ENCODE peak calls at places on chromosomes 6 and 20, in five cellular contexts. One of them, this sample, is unnamed.

GRCh38 chr6:106146852-106147351 is 60.8 kb downstream of the PRDM1 start:
- DNase-seq in Peyer's patch: no peak
- DNase-seq in NB4: peak
- DNase-seq in cardiac fibroblast: peak
- DNase-seq in endothelial cell of umbilical vein: no peak
- DNase-seq in this sample: no peak

GRCh38 chr6:169386431-169387057 is 132.9 kb upstream of the THBS2 start:
- DNase-seq in Peyer's patch: no peak
- DNase-seq in NB4: no peak
- DNase-seq in cardiac fibroblast: no peak
- DNase-seq in endothelial cell of umbilical vein: no peak
- DNase-seq in this sample: peak

GRCh38 chr6:131023834-131024504 is 39.1 kb downstream of the EPB41L2 start:
- DNase-seq in Peyer's patch: no peak
- DNase-seq in NB4: peak
- DNase-seq in cardiac fibroblast: peak
- DNase-seq in endothelial cell of umbilical vein: peak
- DNase-seq in this sample: no peak

GRCh38 chr20:36465109-36466080 is 75.9 kb upstream of the MYL9 start:
- DNase-seq in Peyer's patch: peak
- DNase-seq in NB4: peak
- DNase-seq in cardiac fibroblast: peak
- DNase-seq in endothelial cell of umbilical vein: peak
- DNase-seq in this sample: peak

GRCh38 chr6:142297996-142298753 is 3.6 kb upstream of the ADGRG6 start:
- DNase-seq in Peyer's patch: no peak
- DNase-seq in NB4: no peak
- DNase-seq in cardiac fibroblast: peak
- DNase-seq in endothelial cell of umbilical vein: peak
- DNase-seq in this sample: no peak

GRCh38 chr6:121297699-121298098 is 36.6 kb downstream of the TBC1D32 start:
- DNase-seq in Peyer's patch: no peak
- DNase-seq in NB4: peak
- DNase-seq in cardiac fibroblast: peak
- DNase-seq in endothelial cell of umbilical vein: no peak
- DNase-seq in this sample: no peak

GRCh38 chr20:34316191-34316814 is 13.1 kb upstream of the AHCY start:
- DNase-seq in Peyer's patch: no peak
- DNase-seq in NB4: peak
- DNase-seq in cardiac fibroblast: peak
- DNase-seq in endothelial cell of umbilical vein: no peak
- DNase-seq in this sample: no peak

GRCh38 chr6:111282564-111282963 is 195.3 kb downstream of the SLC16A10 start:
- DNase-seq in Peyer's patch: no peak
- DNase-seq in NB4: no peak
- DNase-seq in cardiac fibroblast: no peak
- DNase-seq in endothelial cell of umbilical vein: no peak
- DNase-seq in this sample: no peak

GRCh38 chr6:87431263-87431662 is 23.5 kb downstream of the CFAP206 start:
- DNase-seq in Peyer's patch: no peak
- DNase-seq in NB4: no peak
- DNase-seq in cardiac fibroblast: peak
- DNase-seq in endothelial cell of umbilical vein: no peak
- DNase-seq in this sample: no peak

GRCh38 chr20:1899169-1899525 is 3.9 kb downstream of the SIRPA start:
- DNase-seq in Peyer's patch: no peak
- DNase-seq in NB4: no peak
- DNase-seq in cardiac fibroblast: no peak
- DNase-seq in endothelial cell of umbilical vein: no peak
- DNase-seq in this sample: no peak

GRCh38 chr6:35370124-35370741 is 27.9 kb downstream of the PPARD start:
- DNase-seq in Peyer's patch: peak
- DNase-seq in NB4: peak
- DNase-seq in cardiac fibroblast: peak
- DNase-seq in endothelial cell of umbilical vein: peak
- DNase-seq in this sample: peak

GRCh38 chr20:3166913-3167342 is 6.4 kb downstream of the LZTS3 start:
- DNase-seq in Peyer's patch: no peak
- DNase-seq in NB4: no peak
- DNase-seq in cardiac fibroblast: no peak
- DNase-seq in endothelial cell of umbilical vein: no peak
- DNase-seq in this sample: no peak

GRCh38 chr6:108635505-108636226 is 74.9 kb downstream of the FOXO3 start:
- DNase-seq in Peyer's patch: peak
- DNase-seq in NB4: peak
- DNase-seq in cardiac fibroblast: no peak
- DNase-seq in endothelial cell of umbilical vein: no peak
- DNase-seq in this sample: no peak

GRCh38 chr6:3798211-3798909 is 46.8 kb upstream of the PXDC1 start:
- DNase-seq in Peyer's patch: peak
- DNase-seq in NB4: no peak
- DNase-seq in cardiac fibroblast: no peak
- DNase-seq in endothelial cell of umbilical vein: peak
- DNase-seq in this sample: no peak

GRCh38 chr6:187252-187840 is 104.9 kb upstream of the DUSP22 start:
- DNase-seq in Peyer's patch: no peak
- DNase-seq in NB4: no peak
- DNase-seq in cardiac fibroblast: no peak
- DNase-seq in endothelial cell of umbilical vein: no peak
- DNase-seq in this sample: no peak

GRCh38 chr6:156154896-156155295 is 622.3 kb upstream of the ARID1B start:
- DNase-seq in Peyer's patch: no peak
- DNase-seq in NB4: no peak
- DNase-seq in cardiac fibroblast: peak
- DNase-seq in endothelial cell of umbilical vein: peak
- DNase-seq in this sample: no peak

GRCh38 chr6:92510137-92510536 is 909.2 kb downstream of the EPHA7 start:
- DNase-seq in Peyer's patch: no peak
- DNase-seq in NB4: no peak
- DNase-seq in cardiac fibroblast: no peak
- DNase-seq in endothelial cell of umbilical vein: no peak
- DNase-seq in this sample: no peak

GRCh38 chr6:25959890-25960531 is 2.6 kb upstream of the TRIM38 start:
- DNase-seq in Peyer's patch: no peak
- DNase-seq in NB4: no peak
- DNase-seq in cardiac fibroblast: peak
- DNase-seq in endothelial cell of umbilical vein: no peak
- DNase-seq in this sample: no peak

GRCh38 chr20:58891686-58892125 is 39.2 kb downstream of the GNAS start:
- DNase-seq in Peyer's patch: peak
- DNase-seq in NB4: peak
- DNase-seq in cardiac fibroblast: peak
- DNase-seq in endothelial cell of umbilical vein: no peak
- DNase-seq in this sample: no peak

GRCh38 chr20:64180673-64181072 is 16.4 kb downstream of the MYT1 start:
- DNase-seq in Peyer's patch: no peak
- DNase-seq in NB4: no peak
- DNase-seq in cardiac fibroblast: no peak
- DNase-seq in endothelial cell of umbilical vein: no peak
- DNase-seq in this sample: no peak

GRCh38 chr6:157613011-157613522 is 210.0 kb upstream of the SNX9 start:
- DNase-seq in Peyer's patch: peak
- DNase-seq in NB4: peak
- DNase-seq in cardiac fibroblast: peak
- DNase-seq in endothelial cell of umbilical vein: peak
- DNase-seq in this sample: peak

GRCh38 chr6:33815854-33816253 is 12.1 kb upstream of the MLN start:
- DNase-seq in Peyer's patch: no peak
- DNase-seq in NB4: peak
- DNase-seq in cardiac fibroblast: peak
- DNase-seq in endothelial cell of umbilical vein: peak
- DNase-seq in this sample: no peak

GRCh38 chr6:43020847-43021246 is 576 bp upstream of the RRP36 start:
- DNase-seq in Peyer's patch: no peak
- DNase-seq in NB4: peak
- DNase-seq in cardiac fibroblast: no peak
- DNase-seq in endothelial cell of umbilical vein: no peak
- DNase-seq in this sample: no peak

GRCh38 chr6:43021270-43022047 is at the start of gene RRP36:
- DNase-seq in Peyer's patch: peak
- DNase-seq in NB4: peak
- DNase-seq in cardiac fibroblast: peak
- DNase-seq in endothelial cell of umbilical vein: peak
- DNase-seq in this sample: no peak

GRCh38 chr6:43019152-43019551 is 2.3 kb upstream of the RRP36 start:
- DNase-seq in Peyer's patch: no peak
- DNase-seq in NB4: no peak
- DNase-seq in cardiac fibroblast: no peak
- DNase-seq in endothelial cell of umbilical vein: no peak
- DNase-seq in this sample: no peak

GRCh38 chr6:43016935-43017334 is 2.9 kb downstream of the KLHDC3 start:
- DNase-seq in Peyer's patch: no peak
- DNase-seq in NB4: no peak
- DNase-seq in cardiac fibroblast: no peak
- DNase-seq in endothelial cell of umbilical vein: no peak
- DNase-seq in this sample: no peak

GRCh38 chr6:43020052-43020705 is 1.2 kb upstream of the RRP36 start:
- DNase-seq in Peyer's patch: no peak
- DNase-seq in NB4: no peak
- DNase-seq in cardiac fibroblast: no peak
- DNase-seq in endothelial cell of umbilical vein: no peak
- DNase-seq in this sample: no peak
- H3K4me3 ChIP-seq in Peyer's patch: no peak
- H3K4me3 ChIP-seq in NB4: no peak
- H3K4me3 ChIP-seq in cardiac fibroblast: no peak
- H3K4me3 ChIP-seq in endothelial cell of umbilical vein: no peak
- H3K4me3 ChIP-seq in this sample: no peak

GRCh38 chr6:122789862-122790739 is 1.0 kb downstream of the SMPDL3A start:
- DNase-seq in Peyer's patch: no peak
- DNase-seq in NB4: peak
- DNase-seq in cardiac fibroblast: no peak
- DNase-seq in endothelial cell of umbilical vein: peak
- DNase-seq in this sample: no peak
- TF ChIP-seq CTCF in Peyer's patch: no peak
- TF ChIP-seq CTCF in NB4: no peak
- TF ChIP-seq CTCF in cardiac fibroblast: peak
- TF ChIP-seq CTCF in endothelial cell of umbilical vein: no peak
- TF ChIP-seq CTCF in this sample: no peak

GRCh38 chr6:144330588-144330987 is 45.5 kb downstream of the UTRN start:
- DNase-seq in Peyer's patch: no peak
- DNase-seq in NB4: no peak
- DNase-seq in cardiac fibroblast: no peak
- DNase-seq in endothelial cell of umbilical vein: no peak
- DNase-seq in this sample: no peak
- H3K4me3 ChIP-seq in Peyer's patch: no peak
- H3K4me3 ChIP-seq in NB4: no peak
- H3K4me3 ChIP-seq in cardiac fibroblast: no peak
- H3K4me3 ChIP-seq in endothelial cell of umbilical vein: no peak
- H3K4me3 ChIP-seq in this sample: no peak

DNA sequence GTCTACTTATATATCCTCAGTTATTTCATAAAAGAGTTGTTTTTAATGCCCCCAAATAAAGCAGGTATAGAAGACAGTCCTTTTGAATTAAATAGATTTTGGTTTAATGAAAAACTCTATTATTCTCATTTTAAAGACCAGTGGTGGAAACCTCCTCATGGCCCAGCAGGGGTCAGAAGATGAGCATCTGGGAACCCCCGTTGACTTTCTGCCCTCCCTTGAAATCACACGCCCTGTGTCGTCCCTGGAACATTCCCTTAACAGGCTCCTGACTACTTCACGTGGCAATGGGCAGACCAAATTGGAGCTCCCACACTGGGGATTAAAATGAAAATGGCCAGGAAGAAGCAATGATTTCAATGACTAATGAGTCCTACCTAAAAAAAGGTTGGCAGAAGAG is 220.9 kb downstream of the KIF16B start:
- DNase-seq in Peyer's patch: no peak
- DNase-seq in NB4: no peak
- DNase-seq in cardiac fibroblast: no peak
- DNase-seq in endothelial cell of umbilical vein: no peak
- DNase-seq in this sample: no peak
- TF ChIP-seq CTCF in Peyer's patch: no peak
- TF ChIP-seq CTCF in NB4: no peak
- TF ChIP-seq CTCF in cardiac fibroblast: no peak
- TF ChIP-seq CTCF in endothelial cell of umbilical vein: no peak
- TF ChIP-seq CTCF in this sample: no peak

DNA sequence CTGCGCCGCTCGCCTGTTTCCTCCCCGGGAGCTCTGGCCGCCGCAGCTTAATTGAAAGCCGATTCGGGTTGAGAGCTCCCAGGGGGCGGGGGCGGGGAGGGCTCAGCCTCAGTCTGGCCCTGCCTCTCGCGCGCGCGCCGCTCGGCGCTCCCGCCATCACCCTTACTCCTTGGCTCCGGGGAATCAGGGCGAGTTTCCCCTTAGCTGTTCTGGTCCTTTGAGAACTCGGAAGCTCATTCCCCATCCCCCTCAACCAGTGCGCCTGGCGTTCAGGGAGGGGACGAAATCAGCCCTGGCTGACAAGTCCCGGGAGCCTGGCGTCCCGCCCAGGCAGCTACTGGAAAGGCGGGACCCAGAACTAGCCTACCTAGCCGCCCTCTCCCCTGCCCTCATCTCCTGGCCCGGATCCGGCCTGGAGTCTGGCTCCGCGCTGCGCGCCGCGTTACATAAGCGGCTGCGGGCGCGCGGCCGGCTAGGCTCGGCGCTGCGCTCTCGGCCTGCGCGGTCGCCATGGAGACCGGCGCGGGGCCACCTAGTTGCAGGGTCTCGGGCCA is 2.8 kb downstream of the SLC12A5 start:
- DNase-seq in Peyer's patch: no peak
- DNase-seq in NB4: peak
- DNase-seq in cardiac fibroblast: no peak
- DNase-seq in endothelial cell of umbilical vein: no peak
- DNase-seq in this sample: no peak
- H3K4me3 ChIP-seq in Peyer's patch: no peak
- H3K4me3 ChIP-seq in NB4: no peak
- H3K4me3 ChIP-seq in cardiac fibroblast: no peak
- H3K4me3 ChIP-seq in endothelial cell of umbilical vein: no peak
- H3K4me3 ChIP-seq in this sample: no peak

This sample was measured in BJ.